ENCODE peak calls at places on chromosomes 3 and 15, in seven cellular contexts. H, V, S, X, N, B and F are unnamed samples.

GRCh38 chr15:28929200-28929599 is 43.4 kb downstream of the APBA2 start:
- DNase-seq in H (no peak), V (no peak), S (no peak), X (no peak), N (no peak), B (no peak), F (no peak)

GRCh38 chr3:50450135-50450911 is 53.1 kb downstream of the CACNA2D2 start:
- DNase-seq in H (peak), V (peak), S (peak), X (peak), N (peak), B (no peak), F (no peak)

GRCh38 chr3:125150525-125151436 is 61.8 kb downstream of the SLC12A8 start:
- DNase-seq in H (peak), V (peak), S (peak), X (no peak), N (peak), B (no peak), F (no peak)

GRCh38 chr3:7332696-7333095 is 471.8 kb downstream of the GRM7 start:
- DNase-seq in H (no peak), V (no peak), S (no peak), X (no peak), N (no peak), B (no peak), F (no peak)

GRCh38 chr3:53267766-53268165 is 11.9 kb upstream of the TKT start:
- DNase-seq in H (no peak), V (no peak), S (no peak), X (no peak), N (no peak), B (no peak), F (no peak)

GRCh38 chr15:66599536-66600239 is 33.9 kb upstream of the LCTL start:
- DNase-seq in H (no peak), V (no peak), S (no peak), X (no peak), N (no peak), B (no peak), F (no peak)

GRCh38 chr3:49723301-49723630 is 485 bp downstream of the GMPPB start:
- DNase-seq in H (peak), V (peak), S (peak), X (peak), N (peak), B (no peak), F (peak)

GRCh38 chr15:50304856-50305255 is 39.3 kb upstream of the HDC start:
- DNase-seq in H (no peak), V (no peak), S (no peak), X (no peak), N (no peak), B (no peak), F (no peak)

GRCh38 chr3:134608957-134609525 is 41.8 kb downstream of the KY start:
- DNase-seq in H (no peak), V (no peak), S (no peak), X (no peak), N (no peak), B (no peak), F (no peak)

GRCh38 chr3:149369991-149370866 is 7.2 kb downstream of the TM4SF1 start:
- DNase-seq in H (peak), V (no peak), S (no peak), X (no peak), N (peak), B (no peak), F (no peak)

GRCh38 chr3:13305623-13306022 is 114.5 kb downstream of the NUP210 start:
- DNase-seq in H (no peak), V (no peak), S (peak), X (no peak), N (no peak), B (no peak), F (no peak)

GRCh38 chr3:107846282-107846852 is 244.5 kb downstream of the CD47 start:
- DNase-seq in H (peak), V (peak), S (peak), X (peak), N (peak), B (peak), F (peak)

GRCh38 chr3:46416134-46417119 is 9.4 kb downstream of the CCRL2 start:
- DNase-seq in H (no peak), V (no peak), S (peak), X (no peak), N (no peak), B (no peak), F (no peak)

GRCh38 chr3:132342615-132343014 is 25.4 kb downstream of the ACP3 start:
- DNase-seq in H (no peak), V (no peak), S (no peak), X (no peak), N (no peak), B (no peak), F (no peak)

GRCh38 chr3:186942168-186942567 is 11.8 kb downstream of the ST6GAL1 start:
- DNase-seq in H (no peak), V (no peak), S (no peak), X (no peak), N (no peak), B (no peak), F (no peak)

GRCh38 chr15:87871738-87872315 is 384.7 kb downstream of the NTRK3 start:
- DNase-seq in H (peak), V (no peak), S (no peak), X (no peak), N (peak), B (no peak), F (no peak)

GRCh38 chr3:130991126-130991525 is 35.5 kb downstream of the ASTE1 start:
- DNase-seq in H (no peak), V (no peak), S (no peak), X (no peak), N (no peak), B (no peak), F (no peak)

GRCh38 chr3:45765956-45766355 is 30.4 kb downstream of the SLC6A20 start:
- DNase-seq in H (no peak), V (no peak), S (no peak), X (no peak), N (no peak), B (no peak), F (no peak)

GRCh38 chr15:55819397-55820034 is 76.6 kb upstream of the PRTG start:
- DNase-seq in H (no peak), V (no peak), S (no peak), X (no peak), N (no peak), B (no peak), F (no peak)

GRCh38 chr3:195908439-195909293 is at the start of gene TNK2:
- DNase-seq in H (no peak), V (peak), S (peak), X (no peak), N (no peak), B (no peak), F (no peak)

GRCh38 chr3:182609575-182610156 is 183.6 kb upstream of the ATP11B start:
- DNase-seq in H (no peak), V (peak), S (peak), X (no peak), N (no peak), B (peak), F (no peak)

GRCh38 chr3:67648701-67649100 is 5.7 kb downstream of the SUCLG2 start:
- DNase-seq in H (no peak), V (peak), S (peak), X (peak), N (peak), B (no peak), F (no peak)

GRCh38 chr15:70271422-70272088 is 173.8 kb upstream of the TLE3 start:
- DNase-seq in H (peak), V (no peak), S (no peak), X (peak), N (peak), B (peak), F (no peak)

GRCh38 chr15:76185716-76186115 is 125.6 kb downstream of the ETFA start:
- DNase-seq in H (peak), V (peak), S (peak), X (peak), N (peak), B (peak), F (no peak)

GRCh38 chr3:165805834-165806561 is 31.2 kb downstream of the BCHE start:
- DNase-seq in H (no peak), V (no peak), S (no peak), X (no peak), N (no peak), B (no peak), F (no peak)

GRCh38 chr3:188962253-188963247 is 209.2 kb upstream of the TPRG1 start:
- DNase-seq in H (peak), V (no peak), S (no peak), X (no peak), N (no peak), B (no peak), F (no peak)

GRCh38 chr3:67819447-67819846 is 165.0 kb upstream of the SUCLG2 start:
- DNase-seq in H (no peak), V (no peak), S (peak), X (no peak), N (no peak), B (no peak), F (no peak)

GRCh38 chr3:145197051-145197562 is 963.9 kb downstream of the PLOD2 start:
- DNase-seq in H (no peak), V (peak), S (peak), X (no peak), N (no peak), B (no peak), F (no peak)

GRCh38 chr3:165669502-165669901 is 167.7 kb downstream of the BCHE start:
- DNase-seq in H (no peak), V (no peak), S (no peak), X (peak), N (peak), B (no peak), F (no peak)

GRCh38 chr3:13137808-13138565 is 64.8 kb upstream of the IQSEC1 start:
- DNase-seq in H (no peak), V (no peak), S (peak), X (no peak), N (no peak), B (no peak), F (no peak)

GRCh38 chr15:32677238-32677750 is 35.8 kb downstream of the SCG5 start:
- DNase-seq in H (no peak), V (no peak), S (no peak), X (no peak), N (no peak), B (no peak), F (no peak)

GRCh38 chr3:30344288-30344687 is 262.1 kb upstream of the TGFBR2 start:
- DNase-seq in H (no peak), V (no peak), S (no peak), X (no peak), N (no peak), B (no peak), F (no peak)

GRCh38 chr3:136818851-136819783 is at the start of gene SLC35G2:
- DNase-seq in H (peak), V (peak), S (peak), X (peak), N (peak), B (peak), F (peak)

GRCh38 chr15:67839358-67839928 is 402 bp downstream of the RNU6-1 start:
- DNase-seq in H (peak), V (no peak), S (no peak), X (peak), N (peak), B (peak), F (no peak)

GRCh38 chr3:126485956-126486884 is 10.5 kb upstream of the ZXDC start:
- DNase-seq in H (no peak), V (no peak), S (no peak), X (no peak), N (no peak), B (peak), F (no peak)

GRCh38 chr3:102531686-102532085 is 96.9 kb downstream of the ZPLD1 start:
- DNase-seq in H (no peak), V (no peak), S (no peak), X (no peak), N (no peak), B (peak), F (no peak)

GRCh38 chr3:72440491-72440890 is 407.8 kb downstream of the SHQ1 start:
- DNase-seq in H (no peak), V (no peak), S (no peak), X (no peak), N (no peak), B (no peak), F (no peak)

DNA sequence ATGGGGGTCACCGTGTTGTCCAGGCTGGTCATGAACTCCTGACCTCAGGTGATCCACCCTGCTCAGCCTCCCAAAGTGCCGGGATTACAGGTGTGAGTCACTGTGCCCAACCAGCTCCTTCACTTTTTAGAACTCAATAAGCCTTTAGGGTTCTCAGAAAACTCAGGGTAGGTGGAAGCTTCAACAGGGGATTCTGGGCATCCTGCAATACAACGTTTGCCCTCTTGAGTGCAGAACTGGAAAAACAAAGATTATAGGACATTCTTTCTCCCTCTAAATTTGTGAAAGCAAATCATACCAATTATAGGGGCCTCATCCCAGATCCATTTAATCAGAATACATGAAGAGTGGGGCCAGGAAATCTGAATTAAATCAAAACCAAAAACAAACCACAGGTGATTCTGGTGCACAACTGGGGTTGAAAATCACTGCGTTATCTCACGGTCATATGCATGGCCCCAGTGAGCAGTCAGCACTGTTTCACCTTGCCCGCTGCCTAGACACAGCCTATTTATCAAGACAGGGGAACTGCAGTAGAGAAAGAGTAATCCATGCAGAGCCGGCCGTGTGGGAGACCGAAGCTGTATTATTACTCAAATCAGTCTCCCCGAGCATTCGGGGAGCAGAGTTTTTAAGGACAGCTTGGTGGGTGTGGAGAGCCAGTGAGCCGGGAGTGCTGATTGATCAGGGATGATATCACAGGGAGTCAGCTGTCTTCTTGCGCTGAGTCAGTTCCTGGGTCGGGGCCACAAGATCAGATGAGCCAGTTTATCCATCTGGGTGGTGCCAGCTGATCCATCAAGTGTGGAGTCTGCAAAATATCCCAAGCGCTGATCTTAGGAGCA is 58.4 kb downstream of the TMEM44 start:
- DNase-seq in H (peak), V (no peak), S (no peak), X (no peak), N (peak), B (peak), F (no peak)
- TF ChIP-seq CTCF in H (peak), V (no peak), S (no peak), X (peak), N (peak), B (no peak), F (peak)

GRCh38 chr3:123158899-123159390 is 42.8 kb upstream of the SEC22A start:
- DNase-seq in H (no peak), V (no peak), S (no peak), X (no peak), N (no peak), B (no peak), F (no peak)

GRCh38 chr3:123163146-123163545 is 38.6 kb upstream of the SEC22A start:
- DNase-seq in H (no peak), V (no peak), S (no peak), X (no peak), N (no peak), B (no peak), F (no peak)

GRCh38 chr3:123158330-123158729 is 43.4 kb upstream of the SEC22A start:
- DNase-seq in H (no peak), V (no peak), S (no peak), X (no peak), N (no peak), B (no peak), F (no peak)

GRCh38 chr3:123159926-123160635 is 41.7 kb upstream of the SEC22A start:
- DNase-seq in H (peak), V (no peak), S (no peak), X (peak), N (peak), B (no peak), F (no peak)

GRCh38 chr3:123161167-123161566 is 40.6 kb upstream of the SEC22A start:
- DNase-seq in H (no peak), V (no peak), S (no peak), X (no peak), N (no peak), B (no peak), F (no peak)
- TF ChIP-seq CTCF in H (no peak), V (no peak), S (no peak), X (no peak), N (no peak), B (no peak), F (no peak)

DNA sequence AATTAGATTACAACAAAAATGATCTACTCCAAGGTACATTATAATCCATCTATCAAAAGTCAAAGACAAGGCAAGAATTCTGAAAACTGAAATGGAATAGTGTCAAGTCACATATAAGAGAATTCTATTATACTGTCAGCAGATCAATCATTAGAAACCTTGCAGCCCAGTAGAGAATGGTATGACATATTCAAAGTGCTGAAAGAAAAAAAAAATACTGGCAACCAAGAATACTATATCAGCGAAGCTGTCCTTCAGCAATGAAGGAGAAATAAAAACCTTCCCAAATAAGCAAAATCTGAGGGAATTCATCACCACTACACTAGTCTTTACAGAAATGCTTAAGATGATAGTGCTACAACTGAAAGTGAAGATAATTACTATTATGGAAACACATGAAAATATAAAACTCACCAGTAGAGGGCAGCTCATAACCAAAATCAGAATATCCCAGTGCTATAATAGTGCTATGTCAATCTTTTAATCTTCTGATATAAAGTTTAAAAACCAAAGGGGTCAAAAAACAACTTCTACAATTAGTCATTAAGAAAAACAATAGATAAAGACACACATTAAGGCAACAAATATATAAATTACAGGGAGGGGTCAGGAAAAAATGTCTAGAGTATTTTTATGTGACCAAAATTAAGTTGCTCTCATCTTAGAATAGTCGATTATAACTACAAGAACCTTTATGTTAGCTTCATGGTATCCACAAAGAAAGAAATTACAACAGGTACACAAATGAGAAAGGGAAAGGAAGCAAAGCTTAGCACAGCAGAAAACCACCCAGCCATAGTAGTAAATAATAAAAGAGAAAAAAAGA is 190.7 kb upstream of the CNTN6 start:
- DNase-seq in H (peak), V (no peak), S (no peak), X (peak), N (no peak), B (no peak), F (no peak)
- TF ChIP-seq CTCF in H (peak), V (no peak), S (no peak), X (peak), N (peak), B (peak), F (peak)

GRCh38 chr3:128950223-128950938 is 43.5 kb downstream of the CFAP92 start:
- DNase-seq in H (peak), V (no peak), S (no peak), X (peak), N (peak), B (no peak), F (no peak)
- TF ChIP-seq CTCF in H (peak), V (no peak), S (no peak), X (peak), N (peak), B (no peak), F (peak)

DNA sequence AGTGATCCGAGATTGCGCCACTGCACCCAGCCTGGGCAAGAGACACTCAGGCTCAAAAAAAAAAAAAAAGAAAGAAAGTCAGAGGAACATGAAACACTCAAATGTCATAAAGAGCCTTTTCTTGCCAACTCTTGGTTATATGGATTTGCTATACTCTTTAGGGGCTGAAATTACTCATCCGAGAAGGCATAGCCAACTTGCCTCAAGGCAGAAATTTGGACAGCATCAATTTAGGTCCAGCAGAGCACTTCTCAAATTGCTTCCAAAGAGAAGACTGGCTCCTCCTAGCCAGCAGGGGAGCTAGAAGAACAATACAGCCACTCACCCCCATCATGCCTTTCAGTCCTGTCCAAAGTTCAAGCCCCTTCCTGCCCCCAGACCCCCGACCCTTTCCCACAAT is 43.8 kb downstream of the OSBPL10 start:
- DNase-seq in H (peak), V (no peak), S (no peak), X (no peak), N (no peak), B (peak), F (no peak)
- TF ChIP-seq CTCF in H (no peak), V (no peak), S (no peak), X (no peak), N (no peak), B (peak), F (no peak)

DNA sequence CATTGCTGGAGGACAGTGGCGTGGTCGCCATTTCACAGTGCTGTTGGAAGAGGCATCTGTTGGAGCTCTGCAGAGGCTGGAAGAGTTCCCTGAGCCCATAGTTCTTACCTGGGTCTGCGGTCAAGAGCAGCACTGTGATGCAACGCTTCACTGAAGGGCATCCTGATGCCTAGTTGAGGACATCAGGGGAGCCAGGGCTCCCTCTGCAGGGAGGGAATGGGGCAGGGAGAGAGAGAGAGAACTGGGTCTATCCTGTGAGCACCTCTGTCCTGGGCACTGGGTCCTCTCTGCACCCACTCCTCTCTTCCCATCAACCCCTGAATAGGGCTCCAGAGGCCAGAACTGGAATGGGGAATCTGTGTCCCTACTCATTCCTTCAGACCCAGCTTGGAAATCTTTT is 23.9 kb upstream of the MOBP start:
- DNase-seq in H (no peak), V (no peak), S (no peak), X (no peak), N (no peak), B (no peak), F (no peak)
- TF ChIP-seq CTCF in H (peak), V (no peak), S (no peak), X (no peak), N (no peak), B (no peak), F (no peak)

GRCh38 chr15:74725845-74726773 is 781 bp upstream of the CYP1A1 start:
- DNase-seq in H (peak), V (peak), S (peak), X (no peak), N (no peak), B (peak), F (peak)
- TF ChIP-seq CTCF in H (no peak), V (no peak), S (no peak), X (no peak), N (no peak), B (no peak), F (peak)